ENCODE peak calls at places on chromosomes 12 and 14, in nine cellular contexts. R, I, B, S, C, A, O, V and Y are unnamed samples.

GRCh38 chr12:110355080-110355479 is 48.4 kb downstream of the ANAPC7 start:
- DNase-seq in R (peak; percentile 37), I (peak; percentile 87), B (peak; percentile 16), S (no peak), C (peak; percentile 74), A (no peak), O (peak; percentile 32), V (no peak), Y (no peak)

GRCh38 chr12:66662729-66663128 is 16.1 kb downstream of the GRIP1 start:
- DNase-seq in R (no peak), I (no peak), B (peak; percentile 63), S (no peak), C (no peak), A (no peak), O (no peak), V (no peak), Y (no peak)

GRCh38 chr12:62268956-62269355 is 8.8 kb downstream of the USP15 start:
- DNase-seq in R (peak; percentile 23), I (no peak), B (peak; percentile 65), S (no peak), C (no peak), A (no peak), O (no peak), V (no peak), Y (no peak)

GRCh38 chr14:65226824-65227604 is 124.7 kb upstream of the MAX start:
- DNase-seq in R (no peak), I (no peak), B (no peak), S (peak; percentile 79), C (no peak), A (peak; percentile 27), O (no peak), V (no peak), Y (no peak)

GRCh38 chr14:23660290-23661226 is 24.4 kb downstream of the DHRS2 start:
- DNase-seq in R (no peak), I (no peak), B (no peak), S (no peak), C (no peak), A (no peak), O (no peak), V (no peak), Y (no peak)

GRCh38 chr12:92133166-92133565 is 12.5 kb downstream of the BTG1 start:
- DNase-seq in R (no peak), I (no peak), B (peak; percentile 45), S (no peak), C (no peak), A (no peak), O (no peak), V (no peak), Y (no peak)

GRCh38 chr12:44154128-44154527 is 318.2 kb downstream of the TMEM117 start:
- DNase-seq in R (no peak), I (no peak), B (no peak), S (no peak), C (no peak), A (no peak), O (no peak), V (no peak), Y (no peak)

GRCh38 chr14:31806249-31806648 is 245.0 kb downstream of the NUBPL start:
- DNase-seq in R (no peak), I (no peak), B (no peak), S (no peak), C (no peak), A (no peak), O (no peak), V (no peak), Y (no peak)

GRCh38 chr12:58502236-58502635 is 418.1 kb downstream of the LRIG3 start:
- DNase-seq in R (no peak), I (no peak), B (peak; percentile 62), S (no peak), C (no peak), A (no peak), O (no peak), V (no peak), Y (no peak)

GRCh38 chr12:55172686-55173085 is 46.5 kb downstream of the OR9K2 start:
- DNase-seq in R (no peak), I (no peak), B (no peak), S (no peak), C (no peak), A (no peak), O (no peak), V (no peak), Y (no peak)

GRCh38 chr12:113333877-113334785 is 778 bp downstream of the SLC8B1 start:
- DNase-seq in R (no peak), I (no peak), B (no peak), S (peak; percentile 40), C (peak; percentile 58), A (peak; percentile 71), O (no peak), V (no peak), Y (peak; percentile 33)

GRCh38 chr14:76550534-76550933 is 174.6 kb downstream of the ESRRB start:
- DNase-seq in R (no peak), I (no peak), B (no peak), S (no peak), C (no peak), A (no peak), O (peak; percentile 31), V (no peak), Y (no peak)

GRCh38 chr12:65595016-65595560 is 229.2 kb upstream of the HMGA2 start:
- DNase-seq in R (no peak), I (peak; percentile 62), B (no peak), S (no peak), C (no peak), A (no peak), O (no peak), V (no peak), Y (no peak)

GRCh38 chr14:94476018-94476417 is at the start of gene SERPINA9:
- DNase-seq in R (no peak), I (no peak), B (no peak), S (no peak), C (no peak), A (no peak), O (no peak), V (no peak), Y (no peak)

GRCh38 chr12:53590661-53591060 is 35.5 kb downstream of the ATF7 start:
- DNase-seq in R (no peak), I (no peak), B (no peak), S (no peak), C (no peak), A (no peak), O (no peak), V (no peak), Y (no peak)

GRCh38 chr12:123404581-123404980 is 20.6 kb downstream of the KMT5A start:
- DNase-seq in R (no peak), I (no peak), B (no peak), S (no peak), C (no peak), A (no peak), O (no peak), V (no peak), Y (no peak)

GRCh38 chr12:123397400-123397799 is 13.5 kb downstream of the KMT5A start:
- DNase-seq in R (no peak), I (no peak), B (no peak), S (no peak), C (no peak), A (no peak), O (no peak), V (no peak), Y (no peak)

GRCh38 chr12:123398918-123399617 is 15.1 kb downstream of the KMT5A start:
- DNase-seq in R (no peak), I (no peak), B (no peak), S (no peak), C (no peak), A (no peak), O (no peak), V (no peak), Y (peak; percentile 87)

GRCh38 chr12:123398177-123398916 is 14.4 kb downstream of the KMT5A start:
- DNase-seq in R (no peak), I (no peak), B (peak; percentile 72), S (peak; percentile 73), C (no peak), A (no peak), O (no peak), V (no peak), Y (peak; percentile 74)

GRCh38 chr12:123401753-123402683 is 18.1 kb downstream of the KMT5A start:
- DNase-seq in R (no peak), I (peak; percentile 76), B (no peak), S (no peak), C (no peak), A (no peak), O (no peak), V (no peak), Y (no peak)
- H3K27ac ChIP-seq in R (no peak overlapping the region), I (no peak overlapping the region), B (no peak overlapping the region), S (no peak overlapping the region), C (no peak overlapping the region), A (peak overlapping the region; percentile 36), O (no peak overlapping the region), V (no peak overlapping the region), Y (peak overlapping the region; percentile 41)

GRCh38 chr12:120725151-120725658 is 421 bp upstream of the ACADS start:
- DNase-seq in R (no peak), I (peak; percentile 37), B (no peak), S (no peak), C (no peak), A (no peak), O (no peak), V (no peak), Y (no peak)
- H3K36me3 ChIP-seq in R (peaks cover 26% of the 10 kb centered on the region), I (peaks cover 18% of the 10 kb centered on the region), B (peaks cover 19% of the 10 kb centered on the region), S (peaks cover 64% of the 10 kb centered on the region), C (peaks cover 42% of the 10 kb centered on the region), A (peaks cover 57% of the 10 kb centered on the region), O (peaks cover 20% of the 10 kb centered on the region), V (peaks cover 18% of the 10 kb centered on the region), Y (peaks cover 18% of the 10 kb centered on the region)

DNA sequence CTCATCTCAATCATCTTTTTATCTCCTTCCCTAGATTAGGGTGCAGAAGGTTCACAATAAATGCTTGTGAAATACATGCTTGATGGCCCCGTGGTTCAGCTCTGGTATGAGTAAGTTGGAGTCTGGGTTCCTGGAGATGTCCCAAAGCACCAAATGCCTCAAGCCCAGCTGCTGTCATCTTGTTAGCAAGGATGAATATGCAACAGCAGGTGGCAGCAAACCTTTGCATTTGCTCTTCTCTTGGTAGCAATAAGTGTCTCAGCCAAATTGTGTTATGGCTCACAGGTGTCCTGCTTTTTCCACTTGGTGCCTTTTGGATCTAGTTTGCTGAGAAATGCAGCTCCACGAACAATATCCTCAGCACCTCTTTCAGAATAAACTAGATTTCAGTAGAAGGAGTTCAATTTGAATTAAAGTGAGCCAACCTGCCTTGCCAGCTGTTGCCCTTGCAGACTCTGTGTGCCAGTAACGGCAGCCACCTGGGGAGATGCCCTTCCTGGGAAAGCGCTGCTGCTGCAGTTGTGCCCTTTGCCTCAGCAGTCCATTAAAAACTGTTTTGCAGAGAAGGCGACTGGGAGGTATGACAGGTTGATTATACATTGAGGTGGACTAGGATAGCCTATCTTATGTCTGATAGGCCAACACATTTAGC is 417.3 kb downstream of the SNAPC1 start:
- DNase-seq in R (no peak), I (peak; percentile 90), B (peak; percentile 83), S (peak; percentile 54), C (peak; percentile 49), A (peak; percentile 52), O (peak; percentile 13), V (no peak), Y (no peak)
- H3K27ac ChIP-seq in R (no peak overlapping the region), I (no peak overlapping the region), B (no peak overlapping the region), S (no peak overlapping the region), C (no peak overlapping the region), A (no peak overlapping the region), O (no peak overlapping the region), V (no peak overlapping the region), Y (no peak overlapping the region)

DNA sequence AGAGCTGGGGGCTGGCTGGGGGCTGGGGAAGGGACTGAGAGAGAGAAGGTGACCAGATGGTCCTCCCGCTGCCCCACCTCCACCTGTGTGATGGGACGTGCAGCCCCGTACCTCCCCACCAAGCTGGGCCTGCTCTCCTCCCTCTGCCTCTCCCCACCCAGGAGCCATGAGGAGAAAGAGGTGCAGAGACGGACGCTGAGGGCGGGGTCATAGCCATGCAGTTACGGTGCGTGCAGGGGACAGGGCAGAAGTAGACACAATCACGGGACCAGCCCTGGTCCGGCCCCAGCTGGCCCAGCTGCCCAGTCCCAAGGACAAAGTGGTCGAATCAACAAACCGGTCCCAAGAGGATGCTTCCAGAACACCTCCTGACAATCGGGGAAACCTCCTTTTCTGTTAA is 33.2 kb downstream of the RFLNA start:
- DNase-seq in R (no peak), I (no peak), B (no peak), S (peak; percentile 57), C (no peak), A (no peak), O (no peak), V (no peak), Y (peak; percentile 66)
- H3K36me3 ChIP-seq in R (peaks cover 93% of the 10 kb centered on the region), I (peaks cover 13% of the 10 kb centered on the region), B (peaks cover 59% of the 10 kb centered on the region), S (peaks cover 96% of the 10 kb centered on the region), C (peaks cover 46% of the 10 kb centered on the region), A (peaks cover 98% of the 10 kb centered on the region), O (peaks cover 30% of the 10 kb centered on the region), V (peaks cover 69% of the 10 kb centered on the region), Y (peaks cover 48% of the 10 kb centered on the region)